ENCODE peak calls at places on chromosomes 7 and 10, in five cellular contexts. P is HEK293T, C is SK-N-SH, I is HepG2, H is GM12878. Y is an unnamed sample.

GRCh38 chr7:115748123-115748738 is 282.3 kb downstream of the TFEC start:
- DNase-seq in H (no peak), P (peak; percentile 13), C (no peak), I (peak; percentile 41), Y (no peak)

GRCh38 chr10:100877451-100877850 is 35.3 kb upstream of the SLF2 start:
- DNase-seq in P (no peak), C (no peak), H (no peak), I (no peak), Y (no peak)

GRCh38 chr7:48078470-48078869 is 10.6 kb upstream of the UPP1 start:
- DNase-seq in H (no peak), I (no peak), P (no peak), C (no peak), Y (no peak)

GRCh38 chr10:100697070-100697469 is 48.3 kb upstream of the PAX2 start:
- DNase-seq in H (no peak), I (peak; percentile 24), C (no peak), P (no peak), Y (no peak)

GRCh38 chr10:116466715-116467422 is 39.2 kb downstream of the PNLIPRP3 start:
- DNase-seq in H (no peak), I (no peak), C (no peak), P (no peak), Y (no peak)

GRCh38 chr10:110747609-110748464 is 103.7 kb downstream of the RBM20 start:
- DNase-seq in H (no peak), C (no peak), I (no peak), P (no peak), Y (no peak)

GRCh38 chr10:87767253-87767652 is 50.8 kb downstream of the ATAD1 start:
- DNase-seq in I (no peak), C (no peak), P (no peak), H (no peak), Y (no peak)

GRCh38 chr7:137696376-137696775 is 150.4 kb downstream of the DGKI start:
- DNase-seq in P (no peak), H (no peak), I (no peak), C (no peak), Y (no peak)

GRCh38 chr10:131775444-131775832 is 125.4 kb upstream of the PPP2R2D start:
- DNase-seq in I (no peak), C (no peak), H (no peak), P (no peak), Y (no peak)

GRCh38 chr10:9296206-9296605 is 1241.7 kb downstream of the GATA3 start:
- DNase-seq in C (no peak), H (no peak), I (no peak), P (no peak), Y (no peak)

GRCh38 chr7:39353615-39354376 is 212.4 kb upstream of the YAE1 start:
- DNase-seq in P (peak; percentile 62), I (no peak), H (no peak), C (peak; percentile 70), Y (peak; percentile 22)

GRCh38 chr7:13915891-13916290 is 73.6 kb downstream of the ETV1 start:
- DNase-seq in P (no peak), C (no peak), I (no peak), H (no peak), Y (no peak)

GRCh38 chr7:120805636-120806388 is 52.1 kb downstream of the TSPAN12 start:
- DNase-seq in H (peak; percentile 53), C (peak; percentile 59), P (peak; percentile 63), I (peak; percentile 44), Y (peak; percentile 76)

GRCh38 chr7:157560258-157560654 is 223.5 kb downstream of the DNAJB6 start:
- DNase-seq in H (no peak), I (no peak), P (no peak), C (no peak), Y (no peak)

DNA sequence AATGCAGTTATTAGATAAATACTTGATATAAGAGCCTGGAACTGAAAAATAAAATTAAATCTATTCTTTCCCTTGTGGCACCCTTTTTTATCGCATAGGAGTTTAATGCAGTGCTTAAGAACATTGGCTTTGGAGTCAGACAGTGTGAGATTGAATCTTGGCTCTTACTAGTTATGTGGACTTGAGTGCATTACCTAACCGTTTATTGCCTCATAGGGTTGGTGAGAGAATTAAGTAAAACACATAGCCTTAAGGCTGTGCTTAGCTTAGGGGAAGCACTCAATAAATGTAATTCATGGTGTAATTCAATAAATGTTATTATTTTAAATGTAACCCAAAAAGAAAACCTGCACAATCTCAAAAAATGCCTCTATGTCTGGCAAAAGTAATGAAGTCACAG is 2.6 kb downstream of the STK17A start:
- DNase-seq in I (peak; percentile 43), C (no peak), P (no peak), H (no peak), Y (no peak)
- TF ChIP-seq FOXM1 in I (no peak), C (no peak), P (no peak), H (no peak), Y (no peak)

GRCh38 chr10:89556590-89556989 is 21.2 kb upstream of the SLC16A12 start:
- DNase-seq in H (no peak), C (no peak), I (no peak), P (no peak), Y (no peak)

GRCh38 chr10:89553064-89553734 is 17.8 kb upstream of the SLC16A12 start:
- DNase-seq in C (no peak), H (no peak), P (no peak), I (peak; percentile 37), Y (no peak)

GRCh38 chr10:89554433-89554832 is 19.0 kb upstream of the SLC16A12 start:
- DNase-seq in H (no peak), I (no peak), C (no peak), P (no peak), Y (no peak)

GRCh38 chr10:89552213-89552612 is 16.8 kb upstream of the SLC16A12 start:
- DNase-seq in C (peak; percentile 45), I (no peak), P (no peak), H (no peak), Y (no peak)

DNA sequence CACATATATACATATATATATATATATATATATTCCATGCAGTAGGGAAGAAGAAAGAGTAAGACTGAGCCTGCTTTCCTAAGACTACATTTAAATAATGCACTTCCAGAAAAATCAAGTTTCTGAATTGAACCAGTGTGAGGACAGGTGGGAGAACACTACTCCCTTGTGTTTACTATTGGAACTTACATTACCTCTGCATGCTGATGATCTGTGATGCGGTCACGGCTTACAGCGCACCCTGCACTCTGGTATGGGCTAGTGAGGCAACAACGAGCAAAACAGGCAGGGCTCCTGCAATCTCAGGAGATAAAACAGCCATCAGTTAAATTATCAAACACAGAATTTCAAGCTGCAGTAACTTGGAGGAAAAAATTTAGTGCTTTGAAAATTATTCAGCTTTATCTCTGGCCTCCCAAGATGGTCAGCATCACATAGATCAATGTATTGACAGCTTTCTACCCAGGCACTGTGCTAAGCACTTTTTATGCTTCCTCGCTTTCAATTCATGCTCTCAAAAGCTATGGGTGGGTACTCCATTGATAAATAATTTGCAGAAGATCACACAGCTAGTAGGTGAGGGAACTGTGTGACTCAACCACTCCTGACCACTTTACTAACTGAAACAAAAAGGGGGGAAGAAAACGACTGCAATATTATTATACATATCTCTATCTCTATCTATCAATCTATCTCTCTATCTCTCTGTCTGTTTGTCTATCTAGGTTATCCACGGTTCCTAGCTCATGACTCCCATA is 20.5 kb upstream of the SLC16A12 start:
- DNase-seq in I (no peak), C (no peak), P (no peak), H (no peak), Y (no peak)
- TF ChIP-seq FOXM1 in I (no peak), C (no peak), P (no peak), H (no peak), Y (no peak)

DNA sequence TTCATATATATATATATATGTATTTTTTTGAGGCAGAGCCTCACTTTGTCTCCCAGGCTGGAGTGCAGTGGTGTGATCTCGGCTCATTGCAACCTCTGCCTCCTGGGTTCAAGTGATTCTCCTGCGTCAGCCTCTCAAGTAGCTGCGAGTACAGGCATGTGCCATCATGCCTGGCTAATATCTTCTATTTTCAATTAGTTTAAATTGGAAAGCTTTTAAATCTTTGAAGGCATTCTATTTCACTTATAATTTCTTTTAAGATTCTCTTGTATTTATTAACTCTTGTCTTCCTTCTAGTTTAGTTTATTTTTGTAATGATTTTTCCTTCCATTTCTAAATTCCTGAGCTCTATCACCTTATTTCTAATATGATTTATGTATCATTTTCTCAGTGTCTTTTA is 71.2 kb downstream of the TPST1 start:
- DNase-seq in H (no peak), I (no peak), P (no peak), C (no peak), Y (no peak)
- TF ChIP-seq FOXM1 in H (no peak), I (no peak), P (no peak), C (no peak), Y (no peak)

GRCh38 chr7:50068850-50069551 is 24.0 kb downstream of the ZPBP start:
- DNase-seq in P (no peak), I (no peak), H (peak; percentile 9), C (no peak), Y (no peak)
- TF ChIP-seq FOXM1 in P (no peak), I (no peak), H (no peak), C (no peak), Y (no peak)

GRCh38 chr7:1922870-1923236 is 252.8 kb downstream of the ELFN1 start:
- DNase-seq in P (no peak), C (no peak), H (no peak), I (no peak), Y (no peak)
- TF ChIP-seq FOXM1 in P (no peak), C (no peak), H (no peak), I (no peak), Y (no peak)

GRCh38 chr10:119207713-119208552 is 562 bp downstream of the GRK5 start:
- DNase-seq in P (peak; percentile 50), H (no peak), C (peak; percentile 36), I (peak; percentile 65), Y (no peak)

GRCh38 chr10:119208553-119208940 is 1.2 kb downstream of the GRK5 start:
- DNase-seq in I (no peak), C (no peak), H (no peak), P (no peak), Y (no peak)

GRCh38 chr10:119210633-119211032 is 3.3 kb downstream of the GRK5 start:
- DNase-seq in C (peak; percentile 36), P (no peak), H (no peak), I (no peak), Y (no peak)

GRCh38 chr10:119209736-119210355 is 2.5 kb downstream of the GRK5 start:
- DNase-seq in P (no peak), I (no peak), C (no peak), H (no peak), Y (no peak)

DNA sequence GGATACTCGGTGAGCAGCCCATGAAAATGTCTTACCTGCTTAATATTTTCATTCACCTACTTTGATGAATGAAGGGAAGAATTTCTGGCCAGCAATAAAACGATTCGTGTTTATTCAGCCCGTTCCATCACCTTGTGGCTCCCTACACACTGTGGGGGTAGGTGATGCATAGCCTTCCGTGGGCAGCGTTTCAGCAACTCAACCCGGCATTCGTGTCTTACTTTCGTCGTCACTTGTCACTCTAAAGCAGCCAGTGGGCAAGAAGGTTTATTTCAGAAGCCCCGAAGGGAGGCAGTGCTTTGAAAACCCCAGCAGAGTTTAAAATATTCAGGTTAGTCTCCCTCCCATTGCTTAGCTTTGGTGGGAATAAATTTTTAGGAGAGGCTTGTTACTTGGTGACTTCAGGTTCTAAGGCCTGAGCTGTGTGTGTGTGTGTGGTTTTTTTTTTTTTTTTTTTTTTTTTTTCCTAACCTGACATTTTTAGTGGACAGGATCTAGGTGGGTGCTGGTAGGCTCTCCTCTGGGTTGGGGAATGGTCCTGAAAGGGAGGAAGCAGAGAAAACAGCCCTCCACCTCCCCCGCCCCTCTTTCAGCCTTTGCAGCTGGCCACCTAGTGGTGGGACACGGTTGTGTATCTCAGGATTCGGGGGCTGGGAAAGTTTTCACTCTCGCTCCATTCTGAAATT is 1.8 kb downstream of the GRK5 start:
- DNase-seq in P (peak; percentile 76), H (no peak), I (peak; percentile 59), C (peak; percentile 71), Y (peak; percentile 64)
- TF ChIP-seq FOXM1 in P (no peak), H (no peak), I (no peak), C (no peak), Y (no peak)

Y was measured in K562.